ENCODE peak calls at places on chromosome 9, in eight cellular contexts. D is A549, N is endothelial cell of umbilical vein, T is HCT116, J is H1, H is GM12878, P is HepG2, K is K562. V is an unnamed sample.

GRCh38 chr9:74760031-74760700 is 127.6 kb downstream of the TRPM6 start:
- DNase-seq in D (no peak), N (no peak), T (no peak), J (no peak), H (no peak), P (peak), K (no peak), V (no peak)

GRCh38 chr9:115000217-115000639 is 69.8 kb upstream of the TNFSF8 start:
- DNase-seq in D (no peak), N (no peak), T (no peak), J (no peak), H (no peak), P (no peak), K (no peak), V (no peak)

GRCh38 chr9:19759066-19759465 is 29.8 kb downstream of the SLC24A2 start:
- DNase-seq in D (no peak), N (no peak), T (no peak), J (no peak), H (no peak), P (no peak), K (no peak), V (no peak)

GRCh38 chr9:69370430-69370829 is 45.4 kb downstream of the ENTREP1 start:
- DNase-seq in D (no peak), N (peak), T (no peak), J (no peak), H (no peak), P (no peak), K (no peak), V (no peak)

GRCh38 chr9:100228352-100228869 is 124.3 kb downstream of the TEX10 start:
- DNase-seq in D (no peak), N (no peak), T (no peak), J (no peak), H (no peak), P (no peak), K (no peak), V (no peak)

GRCh38 chr9:127269440-127269839 is 4.9 kb downstream of the GARNL3 start:
- DNase-seq in D (no peak), N (no peak), T (no peak), J (no peak), H (no peak), P (no peak), K (no peak), V (no peak)

GRCh38 chr9:129023036-129023907 is 4.9 kb downstream of the SH3GLB2 start:
- DNase-seq in D (no peak), N (no peak), T (no peak), J (no peak), H (no peak), P (no peak), K (peak), V (no peak)

GRCh38 chr9:36008774-36009300 is 27.9 kb upstream of the RECK start:
- DNase-seq in D (peak), N (peak), T (peak), J (peak), H (no peak), P (peak), K (peak), V (peak)

GRCh38 chr9:94699715-94700114 is 26.8 kb upstream of the AOPEP start:
- DNase-seq in D (no peak), N (no peak), T (no peak), J (no peak), H (no peak), P (no peak), K (no peak), V (no peak)

GRCh38 chr9:75229605-75230332 is 141.5 kb downstream of the OSTF1 start:
- DNase-seq in D (no peak), N (peak), T (peak), J (no peak), H (no peak), P (peak), K (no peak), V (no peak)

GRCh38 chr9:3960661-3961144 is 339.2 kb downstream of the GLIS3 start:
- DNase-seq in D (no peak), N (no peak), T (no peak), J (no peak), H (no peak), P (no peak), K (no peak), V (no peak)

GRCh38 chr9:106769331-106769730 is 93.6 kb upstream of the ZNF462 start:
- DNase-seq in D (no peak), N (no peak), T (no peak), J (no peak), H (no peak), P (no peak), K (no peak), V (no peak)

GRCh38 chr9:125519741-125520140 is 187.3 kb downstream of the MAPKAP1 start:
- DNase-seq in D (no peak), N (no peak), T (no peak), J (no peak), H (no peak), P (no peak), K (no peak), V (no peak)

GRCh38 chr9:130451509-130452388 is 7.0 kb downstream of the ASS1 start:
- DNase-seq in D (peak), N (peak), T (no peak), J (peak), H (no peak), P (peak), K (peak), V (peak)

DNA sequence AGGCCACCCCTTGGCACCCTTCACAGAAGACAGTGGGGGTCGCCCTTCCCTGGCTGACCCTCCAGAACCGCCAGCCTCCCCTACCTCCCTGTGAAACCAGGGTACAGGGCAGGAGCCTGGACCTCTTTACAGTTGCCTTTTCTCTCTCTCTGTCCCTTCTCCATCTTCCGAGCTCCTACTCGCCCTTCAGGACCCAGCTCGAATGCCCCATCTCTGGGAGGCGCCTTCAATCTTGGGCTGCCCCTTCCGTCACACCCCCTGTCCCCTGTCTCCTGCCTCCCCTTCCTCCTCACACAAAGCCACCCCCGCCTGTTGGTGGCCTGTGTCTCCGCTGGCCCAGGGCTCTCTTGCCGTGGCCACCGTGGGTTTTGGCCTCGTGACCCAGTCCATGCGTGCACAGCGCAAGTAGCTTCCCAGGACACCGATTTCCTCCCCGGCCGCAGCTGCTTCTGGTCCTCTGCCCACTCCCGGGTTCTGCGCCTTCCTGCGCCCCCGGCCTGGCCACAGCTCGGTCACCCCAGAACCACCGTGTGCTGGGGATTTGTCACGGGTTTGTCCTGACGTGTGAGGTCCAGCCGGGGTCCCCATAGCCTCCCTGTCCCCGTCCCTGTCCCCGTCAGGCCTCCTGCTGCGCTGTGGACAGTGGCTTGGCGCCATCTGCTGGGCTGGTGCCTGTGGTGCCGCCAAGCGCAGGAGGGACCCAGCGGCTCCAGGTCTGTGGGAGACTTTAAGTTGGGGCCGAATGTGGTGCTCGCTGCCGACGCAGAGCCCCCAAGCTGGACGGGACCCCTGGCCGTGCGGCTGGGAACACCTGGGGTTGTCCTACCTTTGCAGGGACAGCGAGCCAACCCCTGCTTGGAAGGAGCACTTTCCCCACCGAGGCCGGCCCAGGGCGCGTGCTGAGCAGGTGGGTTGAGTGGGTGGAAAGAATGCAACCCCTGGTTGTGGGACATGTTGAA is 4.0 kb upstream of the TMEM250 start:
- DNase-seq in D (peak), N (peak), T (no peak), J (peak), H (no peak), P (peak), K (peak), V (peak)
- TF ChIP-seq POLR2A in D (no peak), N (no peak), T (no peak), J (no peak), H (no peak), P (no peak), K (no peak), V (no peak)

DNA sequence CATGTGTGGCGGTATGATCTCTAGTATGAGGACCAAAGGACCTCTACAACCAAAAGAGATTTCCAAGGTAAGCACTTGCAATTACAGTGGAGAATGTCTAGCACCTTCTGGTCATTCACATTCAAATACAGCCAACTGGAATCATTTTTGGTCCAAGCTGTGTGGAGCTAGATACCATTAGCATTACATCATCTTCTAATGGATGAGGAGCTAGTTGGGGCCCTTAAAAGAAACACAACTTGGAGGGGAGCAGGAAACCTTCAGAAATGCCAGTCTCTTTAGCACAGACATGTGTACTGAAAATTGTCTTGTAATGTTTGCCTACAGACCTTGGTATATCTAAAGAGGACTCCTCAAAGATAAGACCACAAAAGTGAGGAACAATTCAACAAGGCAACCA is 244.6 kb downstream of the BNC2 start:
- DNase-seq in D (no peak), N (peak), T (no peak), J (no peak), H (no peak), P (no peak), K (no peak), V (no peak)
- TF ChIP-seq MAX in D (no peak), N (no peak), T (no peak), J (no peak), H (no peak), P (no peak), K (no peak), V (no peak)

GRCh38 chr9:136267261-136268111 is 21.9 kb upstream of the QSOX2 start:
- DNase-seq in D (peak), N (peak), T (peak), J (peak), H (no peak), P (peak), K (peak), V (peak)
- TF ChIP-seq POLR2A in D (peak), N (peak), T (peak), J (peak), H (peak), P (no peak), K (no peak), V (no peak)

GRCh38 chr9:91273853-91274552 is 87.7 kb downstream of the AUH start:
- DNase-seq in D (no peak), N (peak), T (peak), J (no peak), H (no peak), P (peak), K (peak), V (peak)
- TF ChIP-seq MAX in D (no peak), N (no peak), T (no peak), J (no peak), H (no peak), P (no peak), K (no peak), V (no peak)

V was measured in NB4.